ENCODE peak calls at places on chromosomes 7 and 10, in four cellular contexts. One of them, this sample, is unnamed.

GRCh38 chr7:143901360-143901709 is 641 bp downstream of the TCAF1 start:
- DNase-seq in HuH-7: no peak
- DNase-seq in NCI-H1417: no peak
- DNase-seq in lower lobe of right lung: peak; percentile 55
- DNase-seq in this sample: peak; percentile 43

GRCh38 chr7:23093546-23093945 is 12.0 kb upstream of the KLHL7 start:
- DNase-seq in HuH-7: no peak
- DNase-seq in NCI-H1417: no peak
- DNase-seq in lower lobe of right lung: no peak
- DNase-seq in this sample: no peak

GRCh38 chr10:78180306-78180705 is 146.6 kb downstream of the RPS24 start:
- DNase-seq in NCI-H1417: no peak
- DNase-seq in lower lobe of right lung: no peak
- DNase-seq in HuH-7: no peak
- DNase-seq in this sample: no peak

GRCh38 chr7:84675633-84676034 is 481.0 kb upstream of the SEMA3A start:
- DNase-seq in NCI-H1417: peak; percentile 59
- DNase-seq in HuH-7: no peak
- DNase-seq in lower lobe of right lung: no peak
- DNase-seq in this sample: no peak

GRCh38 chr7:85186521-85187241 is at the start of gene SEMA3D:
- DNase-seq in lower lobe of right lung: peak; percentile 66
- DNase-seq in NCI-H1417: peak; percentile 94
- DNase-seq in HuH-7: peak; percentile 76
- DNase-seq in this sample: peak; percentile 64

GRCh38 chr7:81470724-81471379 is 299.0 kb downstream of the HGF start:
- DNase-seq in lower lobe of right lung: no peak
- DNase-seq in NCI-H1417: no peak
- DNase-seq in HuH-7: peak; percentile 20
- DNase-seq in this sample: peak; percentile 26

GRCh38 chr10:73584737-73585136 is 6.4 kb downstream of the USP54 start:
- DNase-seq in lower lobe of right lung: no peak
- DNase-seq in HuH-7: no peak
- DNase-seq in NCI-H1417: no peak
- DNase-seq in this sample: no peak

GRCh38 chr10:69866688-69867461 is 65.2 kb downstream of the COL13A1 start:
- DNase-seq in lower lobe of right lung: no peak
- DNase-seq in NCI-H1417: no peak
- DNase-seq in HuH-7: no peak
- DNase-seq in this sample: peak; percentile 14

This sample was measured in body of pancreas.